ENCODE peak calls at places on chromosomes 1 and 21, in eight cellular contexts. B is left lung, Z is cardiac muscle cell, V is right lobe of liver, I is nephron progenitor cell, P is WTC11, C is ascending aorta, Y is lower leg skin. K is an unnamed sample.

GRCh38 chr1:35692310-35692709 is 26.4 kb downstream of the C1orf216 start:
- DNase-seq in B (no peak), Z (no peak), V (no peak), I (no peak), P (no peak), C (no peak), Y (no peak), K (no peak)

GRCh38 chr1:183021405-183022201 is 1.6 kb upstream of the LAMC1 start:
- DNase-seq in B (no peak), Z (no peak), V (no peak), I (no peak), P (no peak), C (no peak), Y (no peak), K (no peak)

GRCh38 chr1:234987415-234988159 is 141.1 kb downstream of the TOMM20 start:
- DNase-seq in B (no peak), Z (peak; percentile 96), V (peak; percentile 87), I (peak; percentile 52), P (peak; percentile 53), C (no peak), Y (peak; percentile 96), K (peak; percentile 87)

GRCh38 chr1:21848524-21849174 is 36.6 kb downstream of the LDLRAD2 start:
- DNase-seq in B (no peak), Z (no peak), V (no peak), I (no peak), P (no peak), C (no peak), Y (no peak), K (no peak)

GRCh38 chr1:170604065-170604464 is 59.9 kb upstream of the PRRX1 start:
- DNase-seq in B (no peak), Z (peak; percentile 29), V (no peak), I (no peak), P (no peak), C (no peak), Y (no peak), K (no peak)

GRCh38 chr1:169858467-169858866 is 35.2 kb downstream of the SCYL3 start:
- DNase-seq in B (no peak), Z (no peak), V (no peak), I (no peak), P (no peak), C (no peak), Y (no peak), K (peak; percentile 41)

GRCh38 chr1:233114860-233115259 is 164.4 kb downstream of the NTPCR start:
- DNase-seq in B (no peak), Z (no peak), V (no peak), I (no peak), P (no peak), C (no peak), Y (no peak), K (no peak)

GRCh38 chr1:64072089-64072835 is 131.2 kb upstream of the UBE2U start:
- DNase-seq in B (no peak), Z (peak; percentile 48), V (no peak), I (no peak), P (no peak), C (no peak), Y (no peak), K (no peak)

GRCh38 chr1:82225407-82226197 is 424.9 kb downstream of the ADGRL2 start:
- DNase-seq in B (no peak), Z (peak; percentile 77), V (no peak), I (no peak), P (no peak), C (no peak), Y (no peak), K (no peak)

GRCh38 chr1:45929257-45929687 is 125.9 kb downstream of the MAST2 start:
- DNase-seq in B (no peak), Z (peak; percentile 87), V (no peak), I (no peak), P (peak; percentile 25), C (no peak), Y (no peak), K (peak; percentile 89)

GRCh38 chr1:247337250-247337746 is 5.6 kb upstream of the ZNF496 start:
- DNase-seq in B (no peak), Z (peak; percentile 71), V (no peak), I (no peak), P (no peak), C (no peak), Y (no peak), K (no peak)

GRCh38 chr1:24290933-24291487 is 28.1 kb upstream of the GRHL3 start:
- DNase-seq in B (no peak), Z (no peak), V (no peak), I (no peak), P (no peak), C (no peak), Y (peak; percentile 69), K (no peak)

GRCh38 chr1:51754666-51755065 is 123.9 kb downstream of the NRDC start:
- DNase-seq in B (no peak), Z (no peak), V (no peak), I (no peak), P (no peak), C (no peak), Y (no peak), K (no peak)

GRCh38 chr1:177566495-177566894 is 395.7 kb downstream of the BRINP2 start:
- DNase-seq in B (no peak), Z (no peak), V (no peak), I (no peak), P (no peak), C (no peak), Y (no peak), K (no peak)

GRCh38 chr1:246587606-246588005 is 21.4 kb downstream of the CNST start:
- DNase-seq in B (no peak), Z (peak; percentile 82), V (no peak), I (no peak), P (no peak), C (no peak), Y (no peak), K (peak; percentile 32)

GRCh38 chr1:205285391-205286101 is 36.0 kb downstream of the NUAK2 start:
- DNase-seq in B (no peak), Z (peak; percentile 53), V (no peak), I (no peak), P (no peak), C (no peak), Y (no peak), K (no peak)

GRCh38 chr1:162391790-162392563 is 10.4 kb downstream of the C1orf226 start:
- DNase-seq in B (no peak), Z (peak; percentile 68), V (no peak), I (peak; percentile 32), P (no peak), C (no peak), Y (no peak), K (peak; percentile 34)

GRCh38 chr1:192980856-192981255 is 78.3 kb downstream of the UCHL5 start:
- DNase-seq in B (no peak), Z (no peak), V (no peak), I (no peak), P (no peak), C (no peak), Y (no peak), K (no peak)

GRCh38 chr21:28111151-28111619 is 881.5 kb downstream of the LTN1 start:
- DNase-seq in B (no peak), Z (peak; percentile 98), V (no peak), I (peak; percentile 15), P (no peak), C (no peak), Y (no peak), K (peak; percentile 48)

GRCh38 chr1:44654621-44655187 is 19.6 kb downstream of the TMEM53 start:
- DNase-seq in B (no peak), Z (no peak), V (peak; percentile 53), I (no peak), P (no peak), C (no peak), Y (no peak), K (no peak)

GRCh38 chr1:159188375-159188788 is 16.3 kb upstream of the ACKR1 start:
- DNase-seq in B (peak; percentile 80), Z (peak; percentile 60), V (no peak), I (peak; percentile 80), P (peak; percentile 89), C (no peak), Y (peak; percentile 88), K (no peak)

GRCh38 chr1:112232848-112233247 is 163.2 kb upstream of the CTTNBP2NL start:
- DNase-seq in B (no peak), Z (no peak), V (no peak), I (no peak), P (no peak), C (no peak), Y (no peak), K (no peak)
- TF ChIP-seq CTCF in B (no peak), Z (no peak), V (no peak), I (no peak), P (no peak), C (no peak), Y (no peak), K (no peak)

GRCh38 chr1:17465186-17465585 is 25.7 kb upstream of the RCC2 start:
- DNase-seq in B (no peak), Z (no peak), V (no peak), I (no peak), P (no peak), C (no peak), Y (no peak), K (no peak)

GRCh38 chr1:17458794-17459193 is 19.3 kb upstream of the RCC2 start:
- DNase-seq in B (no peak), Z (no peak), V (no peak), I (no peak), P (no peak), C (no peak), Y (no peak), K (no peak)

GRCh38 chr1:17462677-17463076 is 23.2 kb upstream of the RCC2 start:
- DNase-seq in B (peak; percentile 3), Z (no peak), V (no peak), I (no peak), P (no peak), C (no peak), Y (no peak), K (no peak)

GRCh38 chr1:17463991-17464390 is 24.5 kb upstream of the RCC2 start:
- DNase-seq in B (no peak), Z (no peak), V (no peak), I (no peak), P (no peak), C (no peak), Y (no peak), K (no peak)

DNA sequence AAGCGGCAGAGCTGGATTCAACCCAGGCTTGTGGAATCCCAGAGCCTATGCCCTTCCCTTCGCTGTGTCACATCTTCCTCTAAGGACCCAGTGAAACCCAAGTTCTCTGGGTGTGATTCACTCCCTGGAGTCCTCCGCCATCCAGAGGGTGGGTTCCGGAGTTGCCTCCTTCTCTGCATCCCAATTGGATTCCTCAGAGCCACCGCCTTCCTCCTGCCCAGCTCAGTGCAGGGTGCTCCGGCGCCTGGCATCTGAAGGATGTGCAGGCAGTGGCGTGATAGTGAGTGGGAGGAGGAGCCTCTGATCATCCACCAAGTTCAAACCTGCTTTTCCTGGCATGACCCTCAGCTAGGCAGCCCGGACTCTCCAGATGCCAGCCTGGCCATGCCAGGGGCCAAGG is 20.8 kb upstream of the RCC2 start:
- DNase-seq in B (peak; percentile 42), Z (no peak), V (no peak), I (no peak), P (no peak), C (no peak), Y (no peak), K (no peak)
- TF ChIP-seq CTCF in B (no peak), Z (no peak), V (no peak), I (no peak), P (no peak), C (no peak), Y (no peak), K (no peak)

GRCh38 chr1:116360435-116361173 is 12.4 kb upstream of the ATP1A1 start:
- DNase-seq in B (no peak), Z (peak; percentile 55), V (no peak), I (no peak), P (no peak), C (no peak), Y (no peak), K (no peak)
- TF ChIP-seq CTCF in B (no peak), Z (peak; percentile 32), V (peak; percentile 46), I (no peak), P (no peak), C (no peak), Y (no peak), K (peak; percentile 72)

GRCh38 chr1:18599704-18600103 is 30.9 kb upstream of the PAX7 start:
- DNase-seq in B (no peak), Z (no peak), V (no peak), I (no peak), P (no peak), C (no peak), Y (no peak), K (no peak)
- TF ChIP-seq CTCF in B (no peak), Z (no peak), V (no peak), I (peak; percentile 12), P (no peak), C (no peak), Y (no peak), K (peak; percentile 46)